ENCODE peak calls at places on chromosome X, in seven cellular contexts. F is thyroid gland, K is uterus, S is upper lobe of right lung, Z is gastrocnemius medialis, L is PC-3, H is esophagus squamous epithelium. J is an unnamed sample. For H3K4me1, the result is how much of the 10 kb centered on the place peaks cover.

GRCh38 chrX:17377047-17377692 is 2.2 kb downstream of the NHS start:
- DNase-seq in L (no peak), F (peak), K (peak), H (no peak), S (peak), Z (no peak), J (peak)

GRCh38 chrX:468979-469378 is 82.3 kb upstream of the PPP2R3B start:
- DNase-seq in K (no peak), H (no peak), S (no peak), F (no peak), Z (no peak), L (no peak), J (no peak)

GRCh38 chrX:37434362-37434761 is 85.2 kb downstream of the PRRG1 start:
- DNase-seq in K (no peak), Z (no peak), H (no peak), S (no peak), L (peak), F (no peak), J (no peak)

GRCh38 chrX:48800574-48801280 is 1.1 kb upstream of the HDAC6 start:
- DNase-seq in L (peak), K (no peak), H (no peak), S (no peak), Z (no peak), F (no peak), J (no peak)

GRCh38 chrX:83008415-83008814 is 499.7 kb upstream of the POU3F4 start:
- DNase-seq in L (peak), S (no peak), Z (no peak), H (no peak), F (no peak), K (no peak), J (no peak)

GRCh38 chrX:148960060-148960459 is 459.6 kb downstream of the AFF2 start:
- DNase-seq in Z (no peak), K (no peak), L (no peak), S (no peak), F (no peak), H (no peak), J (no peak)

GRCh38 chrX:72052415-72053090 is 79.2 kb downstream of the RTL5 start:
- DNase-seq in Z (no peak), S (no peak), F (no peak), H (no peak), L (no peak), K (no peak), J (no peak)

GRCh38 chrX:82589410-82589809 is 918.7 kb upstream of the POU3F4 start:
- DNase-seq in S (no peak), L (peak), Z (no peak), F (no peak), H (no peak), K (no peak), J (no peak)

GRCh38 chrX:51332188-51332942 is at the start of gene NUDT10:
- DNase-seq in H (no peak), S (peak), F (peak), Z (no peak), L (no peak), K (peak), J (peak)

GRCh38 chrX:1361275-1361674 is 24.7 kb downstream of the IL3RA start:
- DNase-seq in K (no peak), S (no peak), Z (no peak), H (no peak), L (no peak), F (no peak), J (peak)

GRCh38 chrX:120270567-120270966 is 20.0 kb downstream of the ZBTB33 start:
- DNase-seq in S (no peak), Z (no peak), L (no peak), K (no peak), F (no peak), H (no peak), J (no peak)

GRCh38 chrX:28189011-28189410 is 207.8 kb upstream of the DCAF8L1 start:
- DNase-seq in F (no peak), Z (no peak), H (no peak), L (peak), S (no peak), K (no peak), J (no peak)

GRCh38 chrX:71103110-71103983 is 3.2 kb downstream of the CXorf65 start:
- DNase-seq in S (no peak), K (no peak), H (no peak), L (no peak), F (peak), Z (no peak), J (no peak)

GRCh38 chrX:115642895-115643530 is 82.0 kb downstream of the PLS3 start:
- DNase-seq in L (peak), S (no peak), F (no peak), H (no peak), K (peak), Z (no peak), J (peak)

GRCh38 chrX:19867938-19868337 is 19.5 kb downstream of the SH3KBP1 start:
- DNase-seq in H (no peak), L (no peak), S (no peak), K (no peak), F (no peak), Z (no peak), J (no peak)
- H3K4me1 ChIP-seq in H (under half), L (under half), S (under half), K (under half), F (under half), Z (under half), J (under half)

DNA sequence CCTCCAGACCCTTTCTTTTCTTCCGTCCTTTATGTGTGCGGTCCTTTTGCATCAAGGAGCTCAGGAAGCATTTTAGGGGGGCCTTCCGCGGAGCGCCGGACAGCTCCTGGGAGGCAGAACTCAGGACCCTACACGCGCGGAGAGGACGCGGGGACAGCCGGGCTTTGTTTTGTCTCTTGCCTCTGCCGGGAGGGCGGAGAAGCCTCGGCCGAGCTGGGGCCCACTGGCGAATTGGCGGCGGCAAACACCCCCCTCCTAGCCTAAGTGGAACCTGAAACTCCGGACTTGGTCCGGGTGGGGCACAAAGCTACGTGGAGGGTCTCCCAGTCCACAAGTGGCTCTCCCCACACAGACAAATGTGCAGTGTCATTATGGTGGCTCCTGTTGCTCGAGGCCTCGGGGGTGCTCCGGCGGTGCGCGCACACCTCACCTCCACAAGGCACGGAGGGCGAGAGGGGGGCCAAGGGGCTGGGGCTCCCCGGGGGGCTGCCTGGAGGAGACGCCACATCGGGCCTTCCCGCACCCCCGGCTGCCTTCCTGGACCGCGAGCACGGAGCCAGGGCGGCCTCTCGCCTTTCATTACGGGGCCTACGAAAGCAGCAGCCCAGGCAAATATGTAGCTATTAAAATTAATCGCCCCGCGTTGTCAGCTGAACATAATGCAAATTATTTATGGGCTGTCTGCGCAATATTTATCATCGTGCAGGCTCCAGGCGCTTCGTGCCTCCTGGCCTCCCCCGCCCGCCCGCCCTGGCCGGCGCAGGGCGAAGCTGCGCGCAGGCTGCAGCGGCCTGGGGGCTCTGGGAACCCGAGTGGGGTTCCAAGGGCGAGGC is 70.6 kb upstream of the BCOR start:
- DNase-seq in F (no peak), S (no peak), H (no peak), K (peak), L (no peak), Z (no peak), J (peak)
- H3K4me3 ChIP-seq in F (no peak), S (peak), H (peak), K (peak), L (no peak), Z (peak), J (no peak)

GRCh38 chrX:154008521-154008920 is 11.2 kb downstream of the IRAK1 start:
- DNase-seq in S (no peak), Z (no peak), K (no peak), L (no peak), F (no peak), H (no peak), J (no peak)

GRCh38 chrX:154011376-154012335 is 8.0 kb downstream of the IRAK1 start:
- DNase-seq in Z (no peak), F (no peak), K (no peak), S (no peak), H (no peak), L (no peak), J (no peak)

GRCh38 chrX:154010330-154011087 is 9.2 kb downstream of the IRAK1 start:
- DNase-seq in L (no peak), K (no peak), S (peak), H (no peak), Z (peak), F (peak), J (peak)

GRCh38 chrX:154004315-154004714 is 15.4 kb downstream of the IRAK1 start:
- DNase-seq in F (no peak), H (no peak), S (no peak), K (no peak), L (no peak), Z (no peak), J (no peak)

GRCh38 chrX:154006965-154007364 is 12.7 kb downstream of the IRAK1 start:
- DNase-seq in K (no peak), H (no peak), L (no peak), Z (no peak), S (no peak), F (no peak), J (no peak)
- H3K4me1 ChIP-seq in K (under half), H (under half), L (under half), Z (under half), S (under half), F (under half), J (under half)

GRCh38 chrX:77719388-77719787 is 66.6 kb downstream of the ATRX start:
- DNase-seq in F (no peak), L (no peak), S (no peak), Z (no peak), K (no peak), H (no peak), J (no peak)
- H3K4me3 ChIP-seq in F (no peak), L (no peak), S (no peak), Z (no peak), K (no peak), H (no peak), J (no peak)

DNA sequence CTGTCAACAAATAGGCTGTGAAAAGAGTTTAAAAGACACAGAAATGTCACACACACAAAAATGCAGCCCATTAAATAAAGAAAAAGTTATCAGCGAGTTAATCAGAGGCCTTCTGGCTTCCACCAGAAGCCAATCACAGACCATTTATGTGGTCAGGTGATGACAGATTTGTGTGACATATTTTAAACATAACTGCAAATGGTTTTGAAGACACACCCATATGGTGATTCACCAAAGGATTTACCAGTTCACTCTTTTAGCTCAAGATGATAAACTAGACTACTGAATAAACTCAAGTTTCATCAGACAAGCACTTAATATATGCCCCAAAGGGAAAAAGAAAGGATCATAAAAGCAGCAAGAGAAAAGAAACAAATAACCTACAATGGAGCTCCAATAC is 181.2 kb downstream of the SPANXN4 start:
- DNase-seq in H (no peak), S (no peak), F (no peak), Z (no peak), K (no peak), L (peak), J (no peak)
- H3K4me1 ChIP-seq in H (under half), S (under half), F (under half), Z (under half), K (under half), L (under half), J (under half)

GRCh38 chrX:97102938-97103337 is 219.2 kb downstream of the RPA4 start:
- DNase-seq in S (no peak), K (no peak), F (no peak), L (no peak), Z (no peak), H (no peak), J (no peak)
- H3K4me3 ChIP-seq in S (no peak), K (no peak), F (no peak), L (no peak), Z (no peak), H (no peak), J (no peak)

DNA sequence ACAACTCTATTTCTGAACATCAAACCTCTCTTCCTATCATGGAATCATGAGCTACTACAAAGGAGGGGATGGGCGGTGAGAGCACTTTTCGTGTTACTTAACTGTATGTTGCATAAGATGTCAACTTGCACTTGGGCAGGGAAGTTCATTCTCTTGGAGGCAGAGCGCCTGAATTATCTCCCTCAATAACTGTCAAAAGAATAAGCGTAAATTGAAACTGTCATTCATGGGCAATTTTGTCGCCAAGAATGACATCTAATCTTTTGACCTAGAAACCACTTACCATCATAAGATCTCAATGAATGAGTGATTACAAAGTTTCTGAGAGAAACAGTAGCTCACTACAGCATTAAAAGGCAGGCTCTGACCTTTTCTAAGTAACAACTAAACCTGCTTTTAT is 23.5 kb upstream of the USP26 start:
- DNase-seq in H (no peak), Z (no peak), S (no peak), K (no peak), F (no peak), L (no peak), J (no peak)
- H3K4me1 ChIP-seq in H (under half), Z (under half), S (under half), K (under half), F (under half), L (under half), J (under half)

DNA sequence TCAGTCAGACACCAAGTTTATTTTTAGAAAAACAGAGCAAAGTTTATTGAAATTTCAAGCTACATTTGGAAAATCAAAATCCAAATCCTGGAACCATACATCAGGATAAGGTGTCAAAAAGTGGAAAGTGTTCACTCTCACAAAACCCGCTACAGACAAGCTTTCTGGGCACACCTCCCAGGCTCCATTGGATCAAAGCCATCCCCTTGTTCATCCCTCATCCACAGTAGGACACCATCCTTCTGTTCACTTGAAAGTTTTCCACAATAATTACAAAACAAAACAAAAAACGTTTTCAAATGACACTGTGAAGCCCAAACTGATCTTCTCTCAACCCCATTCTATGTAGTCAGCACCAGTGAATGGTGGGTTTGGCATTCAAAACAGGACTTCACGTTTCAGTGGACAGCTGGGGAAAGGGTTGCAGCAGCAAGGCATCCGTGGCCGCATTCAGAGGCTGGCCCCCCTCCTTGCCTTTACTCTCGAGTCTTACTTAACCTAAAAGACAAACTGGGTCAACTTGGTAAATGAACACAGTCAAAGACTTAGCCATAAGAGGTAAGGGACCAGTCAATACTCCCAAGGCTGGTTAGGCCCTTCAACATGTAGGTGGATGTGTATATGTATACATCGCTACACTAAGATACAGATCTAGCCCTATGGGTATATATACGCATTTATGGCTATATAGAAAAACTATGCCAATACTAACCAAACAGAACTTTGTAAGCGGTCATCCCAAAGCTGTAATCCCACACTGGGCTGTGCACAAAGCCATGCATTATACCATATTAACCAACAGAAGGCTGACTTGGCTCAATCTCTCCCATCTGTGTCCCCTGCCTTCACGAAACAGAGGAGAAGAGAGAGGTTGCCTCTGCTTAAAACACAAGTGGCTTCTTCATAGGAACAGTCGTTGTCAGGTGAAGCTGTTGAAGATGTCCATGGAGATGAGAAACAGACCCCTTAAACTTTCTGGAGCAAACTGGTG is 62.1 kb downstream of the TSC22D3 start:
- DNase-seq in S (no peak), L (no peak), Z (peak), F (peak), H (no peak), K (peak), J (no peak)
- H3K4me3 ChIP-seq in S (peak), L (no peak), Z (peak), F (no peak), H (peak), K (peak), J (no peak)

GRCh38 chrX:2710496-2710895 is 19.4 kb downstream of the CD99 start:
- DNase-seq in H (no peak), S (no peak), Z (no peak), F (no peak), K (no peak), L (peak), J (no peak)
- H3K4me1 ChIP-seq in H (under half), S (under half), Z (under half), F (under half), K (under half), L (under half), J (half or more)

GRCh38 chrX:11190745-11191510 is 79.8 kb downstream of the HCCS start:
- DNase-seq in S (no peak), F (peak), Z (no peak), K (no peak), L (peak), H (no peak), J (no peak)

GRCh38 chrX:11187001-11187400 is 75.9 kb downstream of the HCCS start:
- DNase-seq in H (no peak), Z (no peak), S (no peak), L (peak), K (no peak), F (no peak), J (no peak)

GRCh38 chrX:11189097-11189496 is 78.0 kb downstream of the HCCS start:
- DNase-seq in H (no peak), K (no peak), Z (no peak), L (no peak), S (no peak), F (no peak), J (no peak)

GRCh38 chrX:11185861-11186260 is 74.7 kb downstream of the HCCS start:
- DNase-seq in H (no peak), S (no peak), L (no peak), K (no peak), Z (no peak), F (no peak), J (no peak)

DNA sequence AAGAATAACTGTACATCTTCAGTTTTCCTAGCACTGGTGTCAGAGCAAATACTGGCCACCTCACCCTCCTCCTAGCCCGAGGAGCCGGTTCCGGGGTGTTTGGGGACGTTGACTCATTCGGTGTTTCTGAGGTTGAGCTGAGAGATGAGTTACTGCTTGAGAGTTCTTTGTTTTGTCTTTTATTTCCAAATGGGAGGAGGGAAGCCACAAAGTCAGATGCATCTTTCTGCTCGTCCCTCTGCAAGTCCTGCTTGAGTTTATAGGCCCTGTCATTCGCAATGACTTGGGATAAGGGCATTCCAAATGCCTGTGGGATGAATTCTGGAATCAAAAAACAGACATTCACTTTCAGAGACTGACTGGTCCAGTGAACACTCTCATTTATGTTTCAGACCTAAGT is 77.5 kb downstream of the HCCS start:
- DNase-seq in H (no peak), S (no peak), F (no peak), Z (no peak), L (peak), K (no peak), J (no peak)
- H3K4me3 ChIP-seq in H (no peak), S (no peak), F (no peak), Z (no peak), L (no peak), K (no peak), J (no peak)